ENCODE peak calls at places on chromosomes 7 and 10, in nine cellular contexts. U is transverse colon, W is colonic mucosa, V is cardiac muscle cell, K is epithelial cell of esophagus, B is HL-60, X is tibial artery, R is lung, D is GM23248. Q is an unnamed sample.

GRCh38 chr7:135274495-135275268 is 41.0 kb downstream of the STRA8 start:
- DNase-seq in X (peak), K (peak), W (peak), B (peak), D (peak), U (peak), V (peak), R (peak), Q (peak)

GRCh38 chr10:62011558-62011957 is 110.1 kb downstream of the ARID5B start:
- DNase-seq in U (no peak), X (no peak), K (peak), R (peak), B (no peak), D (no peak), W (peak), V (no peak), Q (no peak)

GRCh38 chr7:69912141-69912540 is 313.9 kb downstream of the AUTS2 start:
- DNase-seq in V (no peak), K (no peak), D (no peak), X (no peak), R (no peak), B (no peak), W (no peak), U (no peak), Q (no peak)

GRCh38 chr7:3301831-3302618 is 973 bp downstream of the SDK1 start:
- DNase-seq in W (no peak), X (no peak), D (peak), U (no peak), V (peak), R (no peak), K (peak), B (no peak), Q (no peak)

GRCh38 chr10:59678884-59679301 is 30.8 kb downstream of the SLC16A9 start:
- DNase-seq in R (no peak), W (peak), B (no peak), X (no peak), K (peak), V (peak), D (peak), U (peak), Q (no peak)

GRCh38 chr10:71613303-71613777 is 106.2 kb downstream of the C10orf105 start:
- DNase-seq in R (no peak), D (peak), U (peak), X (no peak), B (no peak), W (peak), V (peak), K (peak), Q (no peak)

GRCh38 chr7:65938336-65938895 is 43.6 kb downstream of the GUSB start:
- DNase-seq in D (peak), U (no peak), R (no peak), W (no peak), K (no peak), X (no peak), B (no peak), V (peak), Q (no peak)

GRCh38 chr10:102358717-102359382 is 36.7 kb upstream of the NFKB2 start:
- DNase-seq in U (no peak), D (peak), W (no peak), V (no peak), R (no peak), X (no peak), B (no peak), K (no peak), Q (no peak)

GRCh38 chr7:67137464-67137863 is 140.8 kb downstream of the TYW1 start:
- DNase-seq in X (no peak), U (no peak), W (no peak), V (no peak), K (peak), B (no peak), R (no peak), D (peak), Q (no peak)

GRCh38 chr7:27581906-27582305 is 80.8 kb downstream of the HIBADH start:
- DNase-seq in B (no peak), R (no peak), U (no peak), K (no peak), X (no peak), D (no peak), W (no peak), V (no peak), Q (no peak)

GRCh38 chr7:16492513-16493062 is 27.1 kb upstream of the SOSTDC1 start:
- DNase-seq in X (no peak), K (peak), W (no peak), B (no peak), D (no peak), U (no peak), V (peak), R (no peak), Q (no peak)

GRCh38 chr7:134789967-134790685 is 10.7 kb downstream of the CALD1 start:
- DNase-seq in U (no peak), K (no peak), D (peak), R (no peak), X (no peak), B (no peak), W (peak), V (peak), Q (no peak)

GRCh38 chr7:136479922-136480321 is 388.5 kb upstream of the CHRM2 start:
- DNase-seq in B (no peak), D (no peak), K (no peak), V (no peak), X (no peak), R (no peak), W (no peak), U (no peak), Q (no peak)

GRCh38 chr7:16260236-16260728 is 161.1 kb downstream of the CRPPA start:
- DNase-seq in R (no peak), U (no peak), X (no peak), B (no peak), V (no peak), K (no peak), W (no peak), D (no peak), Q (no peak)

GRCh38 chr10:50415292-50415691 is 164.0 kb upstream of the ASAH2 start:
- DNase-seq in B (no peak), K (no peak), X (no peak), V (no peak), U (no peak), D (no peak), R (no peak), W (no peak), Q (no peak)

GRCh38 chr7:94205529-94205928 is 189.2 kb upstream of the COL1A2 start:
- DNase-seq in U (no peak), X (no peak), B (no peak), W (no peak), K (peak), R (no peak), V (no peak), D (no peak), Q (no peak)

GRCh38 chr10:100895346-100895745 is 17.4 kb upstream of the SLF2 start:
- DNase-seq in X (no peak), W (peak), K (no peak), V (no peak), R (peak), U (peak), D (no peak), B (no peak), Q (no peak)

GRCh38 chr10:118799779-118800178 is 45.0 kb upstream of the CACUL1 start:
- DNase-seq in D (peak), B (no peak), K (peak), X (no peak), W (no peak), R (no peak), U (no peak), V (peak), Q (no peak)

GRCh38 chr10:81704596-81704995 is 170.4 kb upstream of the NRG3 start:
- DNase-seq in K (no peak), U (no peak), R (no peak), V (no peak), B (no peak), D (no peak), W (no peak), X (no peak), Q (no peak)

GRCh38 chr7:155195939-155196523 is 101.6 kb upstream of the INSIG1 start:
- DNase-seq in R (no peak), B (no peak), W (no peak), X (no peak), K (no peak), D (no peak), V (no peak), U (no peak), Q (no peak)

GRCh38 chr7:130945411-130945811 is 211.4 kb upstream of the KLF14 start:
- DNase-seq in W (no peak), B (no peak), U (no peak), K (no peak), X (no peak), V (no peak), D (no peak), R (no peak), Q (no peak)

GRCh38 chr7:17405786-17406185 is 107.3 kb downstream of the AHR start:
- DNase-seq in R (no peak), X (no peak), W (no peak), K (peak), B (no peak), U (no peak), V (peak), D (peak), Q (no peak)

GRCh38 chr7:129144095-129144833 is at the start of gene TSPAN33:
- DNase-seq in X (peak), D (peak), U (peak), W (peak), K (peak), R (peak), B (peak), V (peak), Q (peak)

GRCh38 chr10:94735197-94735596 is 27.3 kb upstream of the CYP2C19 start:
- DNase-seq in D (no peak), V (no peak), X (no peak), W (no peak), R (no peak), U (no peak), K (no peak), B (no peak), Q (no peak)

GRCh38 chr10:33015798-33016547 is 57.9 kb upstream of the ITGB1 start:
- DNase-seq in D (peak), K (no peak), V (peak), R (no peak), W (no peak), X (no peak), B (no peak), U (no peak), Q (no peak)

GRCh38 chr10:784377-784758 is 94.9 kb upstream of the DIP2C start:
- DNase-seq in W (peak), X (no peak), V (no peak), D (no peak), K (no peak), R (no peak), U (peak), B (no peak), Q (no peak)

GRCh38 chr10:46232666-46233065 is 54.1 kb upstream of the ANTXRL start:
- DNase-seq in W (peak), X (no peak), U (no peak), V (no peak), R (no peak), B (no peak), D (no peak), K (no peak), Q (no peak)

GRCh38 chr7:139588632-139589031 is 65.1 kb downstream of the CLEC2L start:
- DNase-seq in U (no peak), X (no peak), R (no peak), D (peak), K (no peak), V (peak), B (peak), W (no peak), Q (no peak)

GRCh38 chr7:84837405-84837804 is 349.5 kb downstream of the SEMA3D start:
- DNase-seq in V (no peak), U (no peak), X (no peak), K (no peak), B (no peak), R (no peak), D (no peak), W (no peak), Q (no peak)

GRCh38 chr7:50303894-50304157 is 690 bp upstream of the IKZF1 start:
- DNase-seq in D (peak), K (peak), R (no peak), B (no peak), W (no peak), V (no peak), U (no peak), X (no peak), Q (no peak)

GRCh38 chr7:123305840-123306375 is 106.1 kb upstream of the SLC13A1 start:
- DNase-seq in X (no peak), W (no peak), B (peak), D (no peak), K (no peak), U (no peak), R (no peak), V (no peak), Q (no peak)

GRCh38 chr10:96229568-96230030 is 41.8 kb downstream of the BLNK start:
- DNase-seq in X (peak), W (peak), B (peak), V (peak), R (peak), U (peak), K (peak), D (peak), Q (peak)

GRCh38 chr7:27096756-27097514 is 1.1 kb upstream of the HOXA1 start:
- DNase-seq in K (peak), U (peak), R (no peak), D (peak), V (no peak), X (no peak), B (peak), W (peak), Q (no peak)

GRCh38 chr10:100827819-100828743 is 82.7 kb downstream of the PAX2 start:
- DNase-seq in W (peak), R (peak), B (peak), X (peak), K (no peak), V (no peak), U (peak), D (peak), Q (no peak)

GRCh38 chr7:387132-388022 is 97.4 kb downstream of the FOXL3 start:
- DNase-seq in D (no peak), X (peak), B (no peak), W (peak), V (no peak), K (no peak), R (no peak), U (peak), Q (no peak)

GRCh38 chr7:25014735-25015134 is 34.8 kb upstream of the OSBPL3 start:
- DNase-seq in R (no peak), D (peak), U (no peak), K (peak), V (peak), W (no peak), X (no peak), B (no peak), Q (no peak)

GRCh38 chr10:101236376-101237079 is 7.3 kb upstream of the LBX1 start:
- DNase-seq in V (peak), K (no peak), D (peak), X (no peak), U (no peak), R (no peak), W (no peak), B (no peak), Q (no peak)

DNA sequence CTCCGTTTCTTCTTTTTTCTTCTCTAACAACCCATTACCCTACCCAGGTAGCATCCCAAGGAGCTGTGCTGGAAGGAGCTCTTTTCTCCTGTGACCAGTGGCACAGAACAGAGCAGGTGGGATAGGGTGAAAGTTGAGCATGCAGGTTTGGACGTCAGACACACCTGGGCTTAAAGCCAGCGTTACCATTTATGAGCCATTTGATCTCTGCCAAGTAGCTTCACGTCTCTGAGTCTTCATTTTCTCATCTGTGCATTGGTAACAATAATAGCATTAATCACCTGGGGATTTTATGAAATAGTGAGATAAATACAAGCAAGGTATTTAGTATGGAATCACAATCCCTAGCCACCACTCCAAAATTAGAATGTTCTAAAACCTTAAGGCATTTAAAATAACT is 515.9 kb downstream of the RPS24 start:
- DNase-seq in W (no peak), B (no peak), K (no peak), U (no peak), X (no peak), D (no peak), R (no peak), V (no peak), Q (no peak)
- H3K4me3 ChIP-seq in W (no peak), B (no peak), K (no peak), U (no peak), X (no peak), D (no peak), R (no peak), V (no peak), Q (no peak)

DNA sequence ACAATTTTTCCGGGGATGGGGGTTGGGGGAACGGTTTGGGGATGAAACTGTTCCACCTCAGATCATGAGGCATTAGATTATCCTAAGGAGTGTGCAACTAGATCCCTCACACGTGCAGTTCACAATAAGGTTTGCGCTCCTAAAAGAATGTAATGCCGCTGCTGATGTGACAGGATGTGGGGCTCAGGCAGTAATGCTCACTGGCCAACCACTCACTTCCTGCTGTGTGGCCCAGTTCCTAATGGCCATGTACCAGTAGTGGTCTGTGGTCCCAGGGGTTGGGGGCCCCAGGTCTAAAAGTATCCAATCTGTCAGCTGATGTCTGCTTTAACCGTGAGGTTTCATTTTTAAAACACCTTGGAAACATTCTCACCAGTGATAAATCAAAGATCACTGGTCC is 2.2 kb downstream of the STN1 start:
- DNase-seq in V (peak), U (peak), B (no peak), D (no peak), W (no peak), X (no peak), R (no peak), K (no peak), Q (no peak)
- H3K4me3 ChIP-seq in V (no peak), U (peak), B (no peak), D (peak), W (no peak), X (peak), R (no peak), K (no peak), Q (no peak)

DNA sequence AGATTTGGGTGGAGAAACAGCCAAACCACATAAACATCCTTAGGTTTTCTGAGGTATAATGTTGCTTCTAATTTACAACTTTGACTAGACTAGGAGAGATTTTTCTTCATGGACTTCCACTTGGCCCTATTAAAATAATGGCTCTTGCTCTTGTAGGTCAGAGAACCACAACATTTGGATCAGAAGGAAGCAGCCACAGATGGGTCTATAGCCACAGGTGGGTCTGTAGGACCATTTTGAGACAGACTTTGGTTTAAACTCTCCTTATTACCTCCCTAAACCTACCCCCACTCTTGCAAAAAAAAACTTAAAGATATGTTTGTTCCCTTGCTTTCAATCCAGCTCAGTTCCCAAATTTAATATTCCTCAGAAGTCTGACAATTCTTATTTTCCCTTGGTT is 1260.8 kb downstream of the GATA3 start:
- DNase-seq in K (no peak), U (no peak), D (no peak), W (no peak), R (no peak), B (no peak), X (no peak), V (no peak), Q (no peak)
- H3K4me3 ChIP-seq in K (no peak), U (no peak), D (no peak), W (no peak), R (no peak), B (no peak), X (no peak), V (no peak), Q (no peak)

DNA sequence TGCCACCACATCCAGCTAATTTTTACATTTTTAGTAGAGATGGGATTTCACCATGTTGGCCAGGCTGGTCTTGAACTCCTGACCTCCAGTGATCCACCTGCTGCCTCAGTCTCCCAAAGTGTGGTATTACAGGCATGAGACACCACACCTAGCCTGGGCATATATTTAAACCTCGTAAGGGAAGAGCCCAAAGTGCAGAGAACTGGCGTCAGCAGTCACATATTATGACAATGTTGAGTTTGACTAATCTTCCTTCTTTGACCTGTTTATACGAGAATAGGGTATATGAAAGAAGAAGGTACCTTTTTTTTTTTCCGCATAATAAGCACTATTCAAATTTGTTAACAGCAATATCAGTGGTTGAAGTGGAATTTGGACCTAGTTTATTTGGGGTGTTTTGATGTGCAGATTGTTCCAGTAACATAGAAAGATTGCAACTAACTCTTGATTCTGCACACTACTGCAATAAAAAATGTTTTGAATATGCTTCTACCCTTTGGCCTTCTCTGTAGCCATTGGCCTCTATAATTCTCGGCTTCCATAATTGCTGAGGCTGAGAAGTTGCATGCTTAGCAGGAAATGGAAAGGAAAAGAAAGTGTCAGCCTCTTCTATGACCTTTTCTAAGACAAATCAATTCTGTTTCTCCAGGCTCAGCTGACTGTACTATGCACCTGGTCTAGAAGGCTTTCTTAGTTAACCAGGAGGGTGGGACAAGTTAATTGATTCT is 56.0 kb downstream of the MINPP1 start:
- DNase-seq in K (no peak), B (no peak), U (no peak), D (no peak), V (no peak), R (no peak), W (no peak), X (no peak), Q (no peak)
- H3K4me3 ChIP-seq in K (no peak), B (no peak), U (no peak), D (no peak), V (no peak), R (no peak), W (no peak), X (no peak), Q (no peak)

GRCh38 chr7:74029991-74030415 is 2.0 kb downstream of the ELN start:
- DNase-seq in W (no peak), X (no peak), R (no peak), K (no peak), V (no peak), U (no peak), B (no peak), D (peak), Q (no peak)
- H3K4me3 ChIP-seq in W (no peak), X (peak), R (peak), K (no peak), V (no peak), U (peak), B (no peak), D (peak), Q (no peak)

GRCh38 chr10:120950103-120950561 is 99.0 kb downstream of the WDR11 start:
- DNase-seq in W (no peak), X (no peak), V (peak), K (peak), B (no peak), R (no peak), U (no peak), D (peak), Q (no peak)
- H3K4me3 ChIP-seq in W (no peak), X (peak), V (peak), K (no peak), B (no peak), R (no peak), U (no peak), D (peak), Q (peak)

DNA sequence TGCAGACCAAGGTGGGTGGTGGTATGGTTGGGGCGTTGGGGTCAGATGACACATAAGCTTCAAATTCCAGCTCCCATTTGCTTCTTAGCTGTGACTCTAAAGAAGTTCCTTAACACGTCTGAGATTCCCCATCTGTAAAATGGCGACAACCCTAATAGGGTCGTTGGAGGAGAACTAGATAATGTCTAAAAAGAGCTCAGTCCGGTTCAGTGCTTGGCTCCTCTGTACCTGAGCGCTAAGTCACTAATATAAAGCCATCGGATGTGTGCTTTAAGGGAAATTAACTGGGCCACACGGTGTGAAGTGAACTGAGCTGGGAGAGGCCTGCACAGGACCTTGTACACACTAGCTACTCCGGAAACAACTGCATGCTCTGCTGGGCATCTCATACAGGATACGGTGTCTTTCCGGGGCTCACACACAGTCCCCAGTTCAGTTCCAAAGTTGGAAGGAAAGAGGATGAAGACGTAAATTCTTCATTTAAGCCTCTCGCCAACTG is 476 bp upstream of the ZFYVE27 start:
- DNase-seq in V (no peak), B (no peak), R (no peak), K (no peak), U (no peak), W (no peak), D (no peak), X (no peak), Q (no peak)
- H3K4me3 ChIP-seq in V (no peak), B (peak), R (peak), K (peak), U (peak), W (peak), D (peak), X (peak), Q (no peak)

Q was measured in iPS DF 6.9.